ENCODE peak calls at places on chromosomes 4 and X, in six cellular contexts. O, P, Q, Z, Y and H are unnamed samples. For H3K9me3, the result is how much of the 10 kb centered on the place peaks cover.

GRCh38 chr4:72471816-72472215 is 97.2 kb downstream of the ADAMTS3 start:
- DNase-seq in P (no peak), Q (no peak), Z (no peak), O (no peak), Y (no peak), H (no peak)

GRCh38 chr4:150332961-150333360 is 249.0 kb upstream of the MAB21L2 start:
- DNase-seq in Y (no peak), Z (no peak), Q (no peak), O (no peak), P (no peak), H (no peak)

GRCh38 chr4:35052546-35052945 is 1191.8 kb downstream of the ARAP2 start:
- DNase-seq in Y (no peak), O (no peak), Q (no peak), P (no peak), Z (no peak), H (no peak)

GRCh38 chr4:2141022-2141761 is 82.1 kb downstream of the NAT8L start:
- DNase-seq in Z (no peak), P (no peak), Y (no peak), O (no peak), Q (no peak), H (no peak)

GRCh38 chrX:113539599-113540356 is 699.1 kb upstream of the AMOT start:
- DNase-seq in O (no peak), P (no peak), Q (no peak), Z (no peak), Y (no peak), H (no peak)

GRCh38 chr4:151692443-151692782 is 68.4 kb downstream of the GATB start:
- DNase-seq in Z (no peak), O (no peak), Q (no peak), Y (no peak), P (no peak), H (no peak)

GRCh38 chr4:94532016-94532789 is 80.5 kb downstream of the PDLIM5 start:
- DNase-seq in P (no peak), Q (peak), Z (no peak), Y (no peak), O (peak), H (peak)

GRCh38 chrX:101450951-101451350 is 34.3 kb upstream of the ARMCX4 start:
- DNase-seq in Y (no peak), Z (no peak), P (no peak), Q (no peak), O (peak), H (no peak)

GRCh38 chr4:23234716-23235115 is 542.0 kb downstream of the GBA3 start:
- DNase-seq in Z (no peak), P (no peak), Y (no peak), O (no peak), Q (no peak), H (no peak)

GRCh38 chrX:150150081-150150779 is 211.9 kb upstream of the EOLA2 start:
- DNase-seq in Q (no peak), O (no peak), Y (no peak), Z (no peak), P (no peak), H (no peak)

GRCh38 chrX:57227691-57228090 is 58.8 kb upstream of the FAAH2 start:
- DNase-seq in Z (no peak), O (no peak), Y (no peak), Q (no peak), P (no peak), H (no peak)

GRCh38 chrX:23292979-23293651 is 41.5 kb upstream of the PTCHD1 start:
- DNase-seq in P (no peak), O (no peak), Y (no peak), Q (no peak), Z (no peak), H (no peak)

GRCh38 chr4:18777190-18777589 is 755.6 kb upstream of the LCORL start:
- DNase-seq in Q (no peak), Y (no peak), P (no peak), Z (no peak), O (no peak), H (no peak)

GRCh38 chr4:89797117-89797516 is 39.8 kb downstream of the SNCA start:
- DNase-seq in Z (no peak), O (peak), Q (no peak), P (no peak), Y (no peak), H (no peak)

GRCh38 chr4:68498413-68499007 is 51.2 kb downstream of the TMPRSS11E start:
- DNase-seq in Q (peak), P (no peak), Z (peak), Y (peak), O (peak), H (peak)

GRCh38 chr4:109174224-109174953 is 128.1 kb downstream of the COL25A1 start:
- DNase-seq in Y (no peak), Z (no peak), Q (no peak), P (no peak), O (no peak), H (no peak)

GRCh38 chr4:3047464-3048286 is 26.7 kb downstream of the HTT-AS start:
- DNase-seq in P (peak), Y (peak), Q (peak), O (peak), Z (peak), H (peak)

GRCh38 chr4:6427439-6428090 is 44.8 kb downstream of the PPP2R2C start:
- DNase-seq in Q (no peak), P (no peak), Z (no peak), O (no peak), Y (no peak), H (no peak)

GRCh38 chr4:145815027-145815612 is 123.5 kb downstream of the ZNF827 start:
- DNase-seq in Y (no peak), Q (no peak), P (no peak), O (no peak), Z (no peak), H (no peak)

GRCh38 chr4:109462297-109462696 is 28.7 kb downstream of the SEC24B start:
- DNase-seq in P (no peak), Y (no peak), Z (no peak), Q (no peak), O (no peak), H (no peak)

GRCh38 chrX:110407910-110408545 is 49.4 kb downstream of the RTL9 start:
- DNase-seq in P (no peak), O (peak), Z (peak), Y (peak), Q (peak), H (peak)

GRCh38 chr4:148445071-148445902 is 3.1 kb upstream of the NR3C2 start:
- DNase-seq in Y (peak), Q (peak), Z (peak), P (peak), O (peak), H (peak)

GRCh38 chrX:17511556-17511955 is 136.6 kb downstream of the NHS start:
- DNase-seq in Q (no peak), O (peak), P (no peak), Z (no peak), Y (no peak), H (no peak)

GRCh38 chrX:13254076-13254785 is 65.6 kb downstream of the ATXN3L start:
- DNase-seq in Z (no peak), Y (no peak), Q (peak), P (peak), O (peak), H (peak)

GRCh38 chrX:45540181-45540580 is 339.5 kb upstream of the DIPK2B start:
- DNase-seq in O (no peak), P (no peak), Y (no peak), Q (no peak), Z (no peak), H (no peak)

GRCh38 chr4:106450249-106450648 is 81.7 kb upstream of the GIMD1 start:
- DNase-seq in Y (no peak), O (peak), P (no peak), Q (no peak), Z (no peak), H (no peak)

GRCh38 chr4:144621681-144622080 is 24.3 kb upstream of the HHIP start:
- DNase-seq in O (no peak), P (no peak), Y (no peak), Q (no peak), Z (no peak), H (no peak)

GRCh38 chr4:140195806-140196205 is 41.8 kb upstream of the MAML3 start:
- DNase-seq in Y (no peak), P (no peak), O (no peak), Z (no peak), Q (no peak), H (no peak)

GRCh38 chr4:12296366-12296765 is 867.7 kb upstream of the HS3ST1 start:
- DNase-seq in O (no peak), Y (no peak), Q (no peak), Z (no peak), P (no peak), H (no peak)

GRCh38 chr4:126611900-126612299 is 1020.9 kb upstream of the INTU start:
- DNase-seq in Y (no peak), Q (no peak), P (no peak), Z (no peak), O (peak), H (no peak)

GRCh38 chr4:180160195-180160985 is 2082.8 kb upstream of the TENM3 start:
- DNase-seq in O (no peak), Y (no peak), Q (no peak), Z (no peak), P (no peak), H (no peak)

GRCh38 chrX:31392541-31392940 is 320.7 kb upstream of the FTHL17 start:
- DNase-seq in Z (no peak), Q (no peak), P (no peak), Y (no peak), O (peak), H (no peak)

GRCh38 chr4:118279328-118279727 is 73.5 kb downstream of the PRSS12 start:
- DNase-seq in Q (no peak), Y (peak), P (no peak), O (no peak), Z (no peak), H (no peak)

GRCh38 chr4:118278473-118279274 is 74.1 kb downstream of the PRSS12 start:
- DNase-seq in Q (peak), Z (peak), P (peak), Y (peak), O (peak), H (peak)

GRCh38 chr4:118281611-118282442 is 71.0 kb downstream of the PRSS12 start:
- DNase-seq in Z (no peak), O (peak), P (no peak), Q (no peak), Y (no peak), H (no peak)

GRCh38 chr4:118279920-118280432 is 72.8 kb downstream of the PRSS12 start:
- DNase-seq in O (no peak), Q (no peak), P (no peak), Z (no peak), Y (no peak), H (no peak)

DNA sequence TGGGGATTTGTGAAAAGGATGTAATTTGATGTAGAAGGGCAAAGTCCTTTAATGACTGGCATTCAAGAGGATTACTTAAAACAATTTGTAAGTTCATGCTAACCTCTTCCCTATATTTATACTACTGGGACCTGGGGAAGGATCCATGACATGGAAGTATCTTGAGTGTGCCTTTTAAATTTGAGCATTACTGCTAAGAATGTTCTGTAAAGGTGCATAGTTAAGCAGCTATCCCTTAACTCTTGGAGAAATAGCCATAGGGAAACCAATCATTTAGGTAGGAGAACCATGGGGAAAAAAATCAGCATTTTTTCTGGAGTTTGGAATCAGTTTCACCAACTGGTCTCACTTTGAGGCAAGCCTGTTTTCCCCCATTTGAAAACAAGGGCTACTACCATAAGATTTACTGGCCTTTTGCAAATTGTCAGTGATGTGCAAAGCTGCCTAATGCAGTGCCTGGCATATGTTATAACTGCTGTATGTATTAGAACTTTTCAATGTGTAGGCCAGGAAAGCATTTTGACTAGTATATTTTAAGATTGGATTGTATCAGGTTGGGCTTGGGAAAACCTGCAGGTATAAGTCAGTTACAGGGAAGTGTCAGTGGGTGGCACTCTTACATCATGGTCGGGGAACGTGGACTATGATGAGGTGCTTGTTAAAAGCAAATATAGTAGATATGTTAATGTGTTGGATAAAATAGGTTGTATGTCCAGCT is 72.1 kb downstream of the PRSS12 start:
- DNase-seq in Z (peak), Q (peak), O (peak), Y (peak), P (no peak), H (peak)
- H3K4me3 ChIP-seq in Z (no peak), Q (no peak), O (peak), Y (peak), P (no peak), H (no peak)

GRCh38 chrX:3518870-3519269 is 172.4 kb upstream of the MXRA5 start:
- DNase-seq in Z (no peak), Q (peak), Y (no peak), O (peak), P (peak), H (no peak)

GRCh38 chrX:3520458-3520857 is 174.0 kb upstream of the MXRA5 start:
- DNase-seq in Q (no peak), O (peak), P (no peak), Y (no peak), Z (no peak), H (no peak)

GRCh38 chrX:3526084-3526483 is 179.6 kb upstream of the MXRA5 start:
- DNase-seq in Q (no peak), O (peak), P (no peak), Y (no peak), Z (no peak), H (no peak)

GRCh38 chrX:3522016-3522690 is 175.7 kb upstream of the MXRA5 start:
- DNase-seq in Q (no peak), O (peak), Y (no peak), P (no peak), Z (no peak), H (no peak)

GRCh38 chrX:3520987-3521875 is 174.8 kb upstream of the MXRA5 start:
- DNase-seq in O (peak), Y (no peak), P (no peak), Z (no peak), Q (no peak), H (no peak)
- H3K27ac ChIP-seq in O (peak), Y (no peak), P (no peak), Z (no peak), Q (no peak), H (no peak)

GRCh38 chr4:58275856-58276255 is 1165.7 kb upstream of the IGFBP7 start:
- DNase-seq in Q (no peak), Y (no peak), P (no peak), O (no peak), Z (no peak), H (no peak)

DNA sequence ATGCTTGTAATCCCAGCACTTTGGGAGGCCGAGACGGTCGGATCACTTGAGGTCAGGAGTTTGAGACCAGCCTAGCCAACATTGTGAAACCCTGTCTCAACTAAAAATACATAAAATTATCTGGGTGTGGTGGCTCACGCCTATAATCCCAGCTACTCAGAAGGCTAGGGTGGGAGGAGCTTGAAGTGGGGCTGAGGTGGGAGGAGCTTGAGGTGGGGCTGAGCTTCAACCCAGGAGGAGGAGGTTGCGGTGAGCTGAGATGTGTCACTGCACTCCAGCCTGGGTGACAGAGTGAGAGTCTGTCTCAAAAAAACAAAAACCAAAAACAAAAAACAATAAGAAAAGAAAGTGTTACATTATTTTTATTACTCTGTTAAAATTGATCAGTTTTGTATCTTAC is 1164.4 kb upstream of the IGFBP7 start:
- DNase-seq in Q (no peak), Y (no peak), O (no peak), P (no peak), Z (no peak), H (no peak)
- H3K9me3 ChIP-seq in Q (under half), Y (under half), O (under half), P (under half), Z (under half), H (under half)

DNA sequence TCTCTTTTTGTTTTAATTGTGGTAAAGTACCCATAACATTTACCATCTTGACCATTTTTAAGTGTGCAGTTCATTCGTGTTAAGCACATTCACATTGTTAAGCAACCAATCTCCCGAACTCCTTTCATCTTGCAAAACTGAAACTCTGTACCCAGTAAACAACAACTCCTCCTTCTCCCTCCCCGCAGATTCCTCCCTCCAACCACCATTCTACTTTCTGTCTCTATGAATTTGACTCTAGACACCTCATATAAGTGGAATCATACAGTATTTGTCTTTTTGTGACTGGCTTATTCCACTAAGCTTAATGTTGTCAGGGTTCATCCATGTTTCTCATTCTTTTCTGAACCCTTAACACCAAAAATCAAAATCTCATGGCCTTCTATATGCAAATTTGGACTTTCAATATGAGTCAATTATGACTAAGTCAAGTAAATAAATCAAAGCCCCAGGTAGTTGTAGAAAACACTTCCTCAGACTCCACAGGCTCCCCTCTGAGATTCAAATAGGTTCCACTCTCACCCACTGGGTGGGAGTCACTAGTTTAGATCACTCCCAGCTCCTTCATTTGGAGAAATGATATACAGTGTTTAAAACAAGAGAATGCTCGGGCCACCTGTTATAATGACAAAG is 9.8 kb upstream of the RTL5 start:
- DNase-seq in Z (no peak), Y (no peak), O (no peak), Q (no peak), P (no peak), H (no peak)
- H3K4me3 ChIP-seq in Z (no peak), Y (no peak), O (no peak), Q (no peak), P (no peak), H (no peak)

GRCh38 chr4:41375561-41375960 is 118.8 kb downstream of the UCHL1 start:
- DNase-seq in Q (no peak), P (no peak), Z (no peak), Y (no peak), O (no peak), H (no peak)
- H3K27ac ChIP-seq in Q (no peak), P (no peak), Z (no peak), Y (no peak), O (no peak), H (no peak)

DNA sequence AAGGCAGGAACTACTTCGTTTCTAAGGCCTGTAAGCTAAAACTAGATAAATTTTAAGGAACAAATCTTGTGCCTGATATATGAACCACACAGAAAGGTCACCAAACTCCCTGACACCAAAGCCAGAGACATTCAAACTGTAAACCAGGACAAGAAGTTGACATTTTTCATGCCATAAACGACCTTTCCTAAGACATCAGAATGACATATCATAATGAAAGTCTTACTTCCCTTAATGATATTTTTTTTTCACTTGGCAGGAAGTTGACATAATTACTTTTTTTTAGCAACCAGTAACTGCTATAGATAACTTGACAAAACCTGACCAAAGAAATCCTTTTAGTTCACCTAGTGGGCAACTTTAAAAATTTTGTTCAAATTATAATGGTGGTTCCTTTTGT is 231.5 kb upstream of the AGTR2 start:
- DNase-seq in Q (no peak), Z (no peak), O (no peak), Y (no peak), P (no peak), H (no peak)
- H3K9me3 ChIP-seq in Q (under half), Z (under half), O (under half), Y (under half), P (under half), H (under half)

GRCh38 chr4:74097631-74098550 is 1.1 kb downstream of the CXCL2 start:
- DNase-seq in O (peak), P (no peak), Q (peak), Z (no peak), Y (no peak), H (peak)
- H3K4me3 ChIP-seq in O (peak), P (no peak), Q (peak), Z (no peak), Y (no peak), H (peak)

DNA sequence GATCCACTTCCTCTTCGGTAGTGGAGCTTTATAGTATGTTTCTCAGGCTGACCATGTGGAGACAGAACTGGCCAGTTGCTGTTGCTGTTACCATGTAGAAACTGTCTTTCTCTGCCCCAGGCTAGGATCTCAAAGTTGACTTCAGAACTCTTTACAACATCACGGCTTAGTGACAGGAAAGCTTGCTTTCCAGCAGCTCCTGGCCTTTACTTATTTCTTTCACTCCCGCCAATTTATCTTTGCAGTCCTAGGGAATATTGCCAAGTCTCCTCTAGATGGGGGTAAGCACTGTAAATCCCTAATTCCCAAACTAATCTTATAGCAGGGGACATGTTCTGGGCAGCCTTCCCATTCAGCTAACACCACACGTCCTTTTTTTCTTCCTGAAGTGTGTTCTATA is 631.6 kb downstream of the SPRY1 start:
- DNase-seq in Z (no peak), O (no peak), P (no peak), Q (no peak), Y (no peak), H (no peak)
- H3K27ac ChIP-seq in Z (no peak), O (no peak), P (peak), Q (no peak), Y (no peak), H (no peak)